ENCODE peak calls at places on chromosomes 7 and 10, in five cellular contexts. Z, R, Y, H and G are unnamed samples.

GRCh38 chr10:133312769-133313145 is 4.0 kb downstream of the ZNF511 start:
- DNase-seq in Y (no peak), H (no peak), Z (no peak), R (no peak), G (no peak)

GRCh38 chr10:133528296-133528844 is 1.2 kb downstream of the CYP2E1 start:
- DNase-seq in Y (no peak), R (no peak), Z (no peak), H (no peak), G (no peak)

GRCh38 chr7:26417911-26418413 is 126.3 kb downstream of the SNX10 start:
- DNase-seq in R (no peak), Z (no peak), H (no peak), Y (no peak), G (no peak)

GRCh38 chr7:74657692-74658170 is at the start of gene GTF2I:
- DNase-seq in H (no peak), Y (no peak), R (no peak), Z (no peak), G (no peak)

GRCh38 chr10:48607356-48608278 is 2.7 kb upstream of the ARHGAP22 start:
- DNase-seq in R (no peak), H (no peak), Y (no peak), Z (no peak), G (no peak)

GRCh38 chr7:13800694-13801448 is 188.6 kb downstream of the ETV1 start:
- DNase-seq in R (peak), Z (no peak), H (no peak), Y (no peak), G (peak)

GRCh38 chr7:3482147-3482921 is 181.3 kb downstream of the SDK1 start:
- DNase-seq in Y (no peak), H (peak), Z (peak), R (peak), G (no peak)

GRCh38 chr10:77909755-77910375 is 16.7 kb downstream of the DLG5 start:
- DNase-seq in H (peak), R (peak), Y (no peak), Z (no peak), G (no peak)

GRCh38 chr10:99630439-99630838 is 10.2 kb upstream of the SLC25A28 start:
- DNase-seq in H (no peak), Z (no peak), R (no peak), Y (no peak), G (no peak)

GRCh38 chr10:115093776-115094361 is 704 bp downstream of the ATRNL1 start:
- DNase-seq in R (no peak), H (peak), Y (no peak), Z (peak), G (no peak)

GRCh38 chr7:129741743-129742213 is 130.3 kb downstream of the NRF1 start:
- DNase-seq in R (no peak), Y (no peak), Z (peak), H (no peak), G (no peak)

GRCh38 chr7:29336851-29337627 is 142.5 kb downstream of the CHN2 start:
- DNase-seq in Z (no peak), R (no peak), Y (no peak), H (peak), G (no peak)

GRCh38 chr7:158707610-158708009 is 3.0 kb upstream of the NCAPG2 start:
- DNase-seq in R (no peak), Z (no peak), H (no peak), Y (no peak), G (no peak)